ENCODE peak calls at places on chromosomes 7 and 10, in ten cellular contexts. One of them, this sample, is unnamed.

GRCh38 chr7:15515201-15515777 is 46.5 kb downstream of the AGMO start:
- DNase-seq in upper lobe of right lung: no peak
- DNase-seq in HT1080: no peak
- DNase-seq in hippocampal formation: no peak
- DNase-seq in stimulated activated CD4-positive, alpha-beta T cell treated with anti-CD3 and anti-CD28 coated beads, Interleukin-15, amount 100 ng/mL, for 48 hours: no peak
- DNase-seq in NCI-H1417: no peak
- DNase-seq in activated naive CD4-positive, alpha-beta T cell: no peak
- DNase-seq in psoas muscle: no peak
- DNase-seq in mucosa of descending colon: no peak
- DNase-seq in CD4-positive, CD25-positive, alpha-beta regulatory T cell: no peak
- DNase-seq in this sample: no peak

GRCh38 chr10:5512331-5512730 is 12.4 kb upstream of the CALML3 start:
- DNase-seq in stimulated activated CD4-positive, alpha-beta T cell treated with anti-CD3 and anti-CD28 coated beads, Interleukin-15, amount 100 ng/mL, for 48 hours: no peak
- DNase-seq in NCI-H1417: no peak
- DNase-seq in CD4-positive, CD25-positive, alpha-beta regulatory T cell: no peak
- DNase-seq in hippocampal formation: no peak
- DNase-seq in psoas muscle: peak
- DNase-seq in upper lobe of right lung: peak
- DNase-seq in activated naive CD4-positive, alpha-beta T cell: no peak
- DNase-seq in HT1080: no peak
- DNase-seq in mucosa of descending colon: peak
- DNase-seq in this sample: no peak

GRCh38 chr7:139095194-139095659 is 14.3 kb downstream of the ZC3HAV1 start:
- DNase-seq in upper lobe of right lung: no peak
- DNase-seq in mucosa of descending colon: peak
- DNase-seq in hippocampal formation: no peak
- DNase-seq in NCI-H1417: no peak
- DNase-seq in stimulated activated CD4-positive, alpha-beta T cell treated with anti-CD3 and anti-CD28 coated beads, Interleukin-15, amount 100 ng/mL, for 48 hours: no peak
- DNase-seq in CD4-positive, CD25-positive, alpha-beta regulatory T cell: peak
- DNase-seq in activated naive CD4-positive, alpha-beta T cell: peak
- DNase-seq in psoas muscle: peak
- DNase-seq in HT1080: no peak
- DNase-seq in this sample: no peak

GRCh38 chr7:38070718-38071117 is 107.3 kb upstream of the STARD3NL start:
- DNase-seq in hippocampal formation: peak
- DNase-seq in psoas muscle: no peak
- DNase-seq in upper lobe of right lung: no peak
- DNase-seq in stimulated activated CD4-positive, alpha-beta T cell treated with anti-CD3 and anti-CD28 coated beads, Interleukin-15, amount 100 ng/mL, for 48 hours: no peak
- DNase-seq in activated naive CD4-positive, alpha-beta T cell: no peak
- DNase-seq in HT1080: peak
- DNase-seq in NCI-H1417: no peak
- DNase-seq in mucosa of descending colon: no peak
- DNase-seq in CD4-positive, CD25-positive, alpha-beta regulatory T cell: no peak
- DNase-seq in this sample: no peak

GRCh38 chr7:67593807-67594206 is 597.2 kb downstream of the TYW1 start:
- DNase-seq in upper lobe of right lung: no peak
- DNase-seq in NCI-H1417: peak
- DNase-seq in CD4-positive, CD25-positive, alpha-beta regulatory T cell: no peak
- DNase-seq in stimulated activated CD4-positive, alpha-beta T cell treated with anti-CD3 and anti-CD28 coated beads, Interleukin-15, amount 100 ng/mL, for 48 hours: no peak
- DNase-seq in psoas muscle: no peak
- DNase-seq in mucosa of descending colon: no peak
- DNase-seq in hippocampal formation: no peak
- DNase-seq in HT1080: no peak
- DNase-seq in activated naive CD4-positive, alpha-beta T cell: no peak
- DNase-seq in this sample: no peak

GRCh38 chr10:30671011-30671616 is 41.6 kb upstream of the LYZL2 start:
- DNase-seq in activated naive CD4-positive, alpha-beta T cell: no peak
- DNase-seq in hippocampal formation: peak
- DNase-seq in stimulated activated CD4-positive, alpha-beta T cell treated with anti-CD3 and anti-CD28 coated beads, Interleukin-15, amount 100 ng/mL, for 48 hours: no peak
- DNase-seq in CD4-positive, CD25-positive, alpha-beta regulatory T cell: peak
- DNase-seq in upper lobe of right lung: no peak
- DNase-seq in mucosa of descending colon: no peak
- DNase-seq in psoas muscle: no peak
- DNase-seq in NCI-H1417: peak
- DNase-seq in HT1080: peak
- DNase-seq in this sample: peak

GRCh38 chr7:110591341-110591740 is 499.6 kb upstream of the LRRN3 start:
- DNase-seq in upper lobe of right lung: no peak
- DNase-seq in hippocampal formation: no peak
- DNase-seq in stimulated activated CD4-positive, alpha-beta T cell treated with anti-CD3 and anti-CD28 coated beads, Interleukin-15, amount 100 ng/mL, for 48 hours: no peak
- DNase-seq in CD4-positive, CD25-positive, alpha-beta regulatory T cell: no peak
- DNase-seq in mucosa of descending colon: no peak
- DNase-seq in HT1080: peak
- DNase-seq in psoas muscle: no peak
- DNase-seq in NCI-H1417: no peak
- DNase-seq in activated naive CD4-positive, alpha-beta T cell: no peak
- DNase-seq in this sample: no peak

GRCh38 chr10:58064714-58065528 is 202.8 kb downstream of the IPMK start:
- DNase-seq in activated naive CD4-positive, alpha-beta T cell: no peak
- DNase-seq in psoas muscle: no peak
- DNase-seq in upper lobe of right lung: no peak
- DNase-seq in HT1080: peak
- DNase-seq in NCI-H1417: peak
- DNase-seq in mucosa of descending colon: no peak
- DNase-seq in CD4-positive, CD25-positive, alpha-beta regulatory T cell: no peak
- DNase-seq in stimulated activated CD4-positive, alpha-beta T cell treated with anti-CD3 and anti-CD28 coated beads, Interleukin-15, amount 100 ng/mL, for 48 hours: peak
- DNase-seq in hippocampal formation: peak
- DNase-seq in this sample: peak

GRCh38 chr10:98172073-98172472 is 37.6 kb downstream of the R3HCC1L start:
- DNase-seq in stimulated activated CD4-positive, alpha-beta T cell treated with anti-CD3 and anti-CD28 coated beads, Interleukin-15, amount 100 ng/mL, for 48 hours: no peak
- DNase-seq in psoas muscle: peak
- DNase-seq in activated naive CD4-positive, alpha-beta T cell: no peak
- DNase-seq in NCI-H1417: no peak
- DNase-seq in upper lobe of right lung: no peak
- DNase-seq in HT1080: no peak
- DNase-seq in mucosa of descending colon: no peak
- DNase-seq in hippocampal formation: no peak
- DNase-seq in CD4-positive, CD25-positive, alpha-beta regulatory T cell: no peak
- DNase-seq in this sample: no peak

GRCh38 chr10:95431900-95432342 is 129.2 kb downstream of the SORBS1 start:
- DNase-seq in HT1080: no peak
- DNase-seq in upper lobe of right lung: no peak
- DNase-seq in CD4-positive, CD25-positive, alpha-beta regulatory T cell: no peak
- DNase-seq in psoas muscle: no peak
- DNase-seq in activated naive CD4-positive, alpha-beta T cell: no peak
- DNase-seq in NCI-H1417: no peak
- DNase-seq in mucosa of descending colon: no peak
- DNase-seq in hippocampal formation: no peak
- DNase-seq in stimulated activated CD4-positive, alpha-beta T cell treated with anti-CD3 and anti-CD28 coated beads, Interleukin-15, amount 100 ng/mL, for 48 hours: no peak
- DNase-seq in this sample: no peak

GRCh38 chr7:66557214-66558200 is 71.2 kb upstream of the KCTD7 start:
- DNase-seq in upper lobe of right lung: peak
- DNase-seq in stimulated activated CD4-positive, alpha-beta T cell treated with anti-CD3 and anti-CD28 coated beads, Interleukin-15, amount 100 ng/mL, for 48 hours: peak
- DNase-seq in hippocampal formation: peak
- DNase-seq in psoas muscle: peak
- DNase-seq in activated naive CD4-positive, alpha-beta T cell: peak
- DNase-seq in mucosa of descending colon: peak
- DNase-seq in CD4-positive, CD25-positive, alpha-beta regulatory T cell: peak
- DNase-seq in HT1080: peak
- DNase-seq in NCI-H1417: peak
- DNase-seq in this sample: peak

GRCh38 chr7:100655908-100656674 is at the start of gene ACTL6B:
- DNase-seq in upper lobe of right lung: peak
- DNase-seq in HT1080: peak
- DNase-seq in hippocampal formation: peak
- DNase-seq in stimulated activated CD4-positive, alpha-beta T cell treated with anti-CD3 and anti-CD28 coated beads, Interleukin-15, amount 100 ng/mL, for 48 hours: no peak
- DNase-seq in psoas muscle: peak
- DNase-seq in mucosa of descending colon: peak
- DNase-seq in NCI-H1417: peak
- DNase-seq in activated naive CD4-positive, alpha-beta T cell: no peak
- DNase-seq in CD4-positive, CD25-positive, alpha-beta regulatory T cell: peak
- DNase-seq in this sample: peak

GRCh38 chr7:7435978-7436377 is 99.7 kb downstream of the COL28A1 start:
- DNase-seq in psoas muscle: no peak
- DNase-seq in stimulated activated CD4-positive, alpha-beta T cell treated with anti-CD3 and anti-CD28 coated beads, Interleukin-15, amount 100 ng/mL, for 48 hours: no peak
- DNase-seq in upper lobe of right lung: no peak
- DNase-seq in HT1080: no peak
- DNase-seq in mucosa of descending colon: no peak
- DNase-seq in activated naive CD4-positive, alpha-beta T cell: no peak
- DNase-seq in hippocampal formation: no peak
- DNase-seq in NCI-H1417: no peak
- DNase-seq in CD4-positive, CD25-positive, alpha-beta regulatory T cell: no peak
- DNase-seq in this sample: no peak

GRCh38 chr7:157470017-157470322 is 133.2 kb downstream of the DNAJB6 start:
- DNase-seq in mucosa of descending colon: no peak
- DNase-seq in psoas muscle: no peak
- DNase-seq in stimulated activated CD4-positive, alpha-beta T cell treated with anti-CD3 and anti-CD28 coated beads, Interleukin-15, amount 100 ng/mL, for 48 hours: no peak
- DNase-seq in upper lobe of right lung: no peak
- DNase-seq in HT1080: no peak
- DNase-seq in NCI-H1417: no peak
- DNase-seq in hippocampal formation: no peak
- DNase-seq in activated naive CD4-positive, alpha-beta T cell: no peak
- DNase-seq in CD4-positive, CD25-positive, alpha-beta regulatory T cell: no peak
- DNase-seq in this sample: no peak

GRCh38 chr7:593324-594115 is 73.9 kb upstream of the PDGFA start:
- DNase-seq in upper lobe of right lung: no peak
- DNase-seq in HT1080: no peak
- DNase-seq in psoas muscle: no peak
- DNase-seq in activated naive CD4-positive, alpha-beta T cell: no peak
- DNase-seq in mucosa of descending colon: no peak
- DNase-seq in stimulated activated CD4-positive, alpha-beta T cell treated with anti-CD3 and anti-CD28 coated beads, Interleukin-15, amount 100 ng/mL, for 48 hours: no peak
- DNase-seq in NCI-H1417: no peak
- DNase-seq in hippocampal formation: no peak
- DNase-seq in CD4-positive, CD25-positive, alpha-beta regulatory T cell: no peak
- DNase-seq in this sample: no peak

GRCh38 chr10:110358869-110359629 is 54.3 kb upstream of the SMNDC1 start:
- DNase-seq in mucosa of descending colon: no peak
- DNase-seq in upper lobe of right lung: no peak
- DNase-seq in stimulated activated CD4-positive, alpha-beta T cell treated with anti-CD3 and anti-CD28 coated beads, Interleukin-15, amount 100 ng/mL, for 48 hours: no peak
- DNase-seq in CD4-positive, CD25-positive, alpha-beta regulatory T cell: no peak
- DNase-seq in activated naive CD4-positive, alpha-beta T cell: no peak
- DNase-seq in hippocampal formation: no peak
- DNase-seq in NCI-H1417: no peak
- DNase-seq in psoas muscle: no peak
- DNase-seq in HT1080: peak
- DNase-seq in this sample: no peak

GRCh38 chr7:132991615-132992587 is 90.0 kb downstream of the CHCHD3 start:
- DNase-seq in CD4-positive, CD25-positive, alpha-beta regulatory T cell: no peak
- DNase-seq in mucosa of descending colon: no peak
- DNase-seq in upper lobe of right lung: no peak
- DNase-seq in HT1080: no peak
- DNase-seq in stimulated activated CD4-positive, alpha-beta T cell treated with anti-CD3 and anti-CD28 coated beads, Interleukin-15, amount 100 ng/mL, for 48 hours: no peak
- DNase-seq in psoas muscle: no peak
- DNase-seq in NCI-H1417: no peak
- DNase-seq in hippocampal formation: no peak
- DNase-seq in activated naive CD4-positive, alpha-beta T cell: no peak
- DNase-seq in this sample: no peak

GRCh38 chr10:100653957-100654834 is 91.2 kb upstream of the PAX2 start:
- DNase-seq in mucosa of descending colon: no peak
- DNase-seq in stimulated activated CD4-positive, alpha-beta T cell treated with anti-CD3 and anti-CD28 coated beads, Interleukin-15, amount 100 ng/mL, for 48 hours: no peak
- DNase-seq in psoas muscle: no peak
- DNase-seq in activated naive CD4-positive, alpha-beta T cell: no peak
- DNase-seq in HT1080: no peak
- DNase-seq in hippocampal formation: no peak
- DNase-seq in NCI-H1417: no peak
- DNase-seq in CD4-positive, CD25-positive, alpha-beta regulatory T cell: no peak
- DNase-seq in upper lobe of right lung: no peak
- DNase-seq in this sample: no peak

GRCh38 chr10:23190872-23191763 is 994 bp upstream of the PTF1A start:
- DNase-seq in mucosa of descending colon: no peak
- DNase-seq in upper lobe of right lung: no peak
- DNase-seq in NCI-H1417: peak
- DNase-seq in psoas muscle: no peak
- DNase-seq in HT1080: no peak
- DNase-seq in hippocampal formation: no peak
- DNase-seq in stimulated activated CD4-positive, alpha-beta T cell treated with anti-CD3 and anti-CD28 coated beads, Interleukin-15, amount 100 ng/mL, for 48 hours: no peak
- DNase-seq in CD4-positive, CD25-positive, alpha-beta regulatory T cell: no peak
- DNase-seq in activated naive CD4-positive, alpha-beta T cell: no peak
- DNase-seq in this sample: no peak

GRCh38 chr10:60203993-60204618 is 185.6 kb downstream of the ANK3 start:
- DNase-seq in psoas muscle: no peak
- DNase-seq in NCI-H1417: peak
- DNase-seq in activated naive CD4-positive, alpha-beta T cell: no peak
- DNase-seq in stimulated activated CD4-positive, alpha-beta T cell treated with anti-CD3 and anti-CD28 coated beads, Interleukin-15, amount 100 ng/mL, for 48 hours: no peak
- DNase-seq in CD4-positive, CD25-positive, alpha-beta regulatory T cell: no peak
- DNase-seq in mucosa of descending colon: no peak
- DNase-seq in upper lobe of right lung: no peak
- DNase-seq in HT1080: no peak
- DNase-seq in hippocampal formation: peak
- DNase-seq in this sample: peak

GRCh38 chr7:30428586-30429530 is 49.7 kb downstream of the NOD1 start:
- DNase-seq in hippocampal formation: peak
- DNase-seq in upper lobe of right lung: no peak
- DNase-seq in NCI-H1417: no peak
- DNase-seq in stimulated activated CD4-positive, alpha-beta T cell treated with anti-CD3 and anti-CD28 coated beads, Interleukin-15, amount 100 ng/mL, for 48 hours: no peak
- DNase-seq in CD4-positive, CD25-positive, alpha-beta regulatory T cell: no peak
- DNase-seq in mucosa of descending colon: peak
- DNase-seq in HT1080: no peak
- DNase-seq in activated naive CD4-positive, alpha-beta T cell: no peak
- DNase-seq in psoas muscle: no peak
- DNase-seq in this sample: no peak

GRCh38 chr7:1665721-1666250 is 4.3 kb upstream of the ELFN1 start:
- DNase-seq in stimulated activated CD4-positive, alpha-beta T cell treated with anti-CD3 and anti-CD28 coated beads, Interleukin-15, amount 100 ng/mL, for 48 hours: no peak
- DNase-seq in CD4-positive, CD25-positive, alpha-beta regulatory T cell: no peak
- DNase-seq in upper lobe of right lung: peak
- DNase-seq in mucosa of descending colon: peak
- DNase-seq in psoas muscle: peak
- DNase-seq in NCI-H1417: peak
- DNase-seq in activated naive CD4-positive, alpha-beta T cell: no peak
- DNase-seq in HT1080: peak
- DNase-seq in hippocampal formation: no peak
- DNase-seq in this sample: no peak

GRCh38 chr10:132311338-132311939 is 3.7 kb upstream of the STK32C start:
- DNase-seq in activated naive CD4-positive, alpha-beta T cell: no peak
- DNase-seq in CD4-positive, CD25-positive, alpha-beta regulatory T cell: no peak
- DNase-seq in NCI-H1417: peak
- DNase-seq in upper lobe of right lung: peak
- DNase-seq in stimulated activated CD4-positive, alpha-beta T cell treated with anti-CD3 and anti-CD28 coated beads, Interleukin-15, amount 100 ng/mL, for 48 hours: no peak
- DNase-seq in mucosa of descending colon: no peak
- DNase-seq in hippocampal formation: no peak
- DNase-seq in psoas muscle: no peak
- DNase-seq in HT1080: peak
- DNase-seq in this sample: peak

GRCh38 chr10:34641913-34642558 is 173.1 kb downstream of the PARD3 start:
- DNase-seq in mucosa of descending colon: no peak
- DNase-seq in stimulated activated CD4-positive, alpha-beta T cell treated with anti-CD3 and anti-CD28 coated beads, Interleukin-15, amount 100 ng/mL, for 48 hours: no peak
- DNase-seq in psoas muscle: no peak
- DNase-seq in activated naive CD4-positive, alpha-beta T cell: no peak
- DNase-seq in HT1080: no peak
- DNase-seq in hippocampal formation: no peak
- DNase-seq in CD4-positive, CD25-positive, alpha-beta regulatory T cell: no peak
- DNase-seq in NCI-H1417: no peak
- DNase-seq in upper lobe of right lung: no peak
- DNase-seq in this sample: no peak

GRCh38 chr10:31866118-31866670 is 62.4 kb downstream of the ARHGAP12 start:
- DNase-seq in mucosa of descending colon: no peak
- DNase-seq in HT1080: peak
- DNase-seq in activated naive CD4-positive, alpha-beta T cell: no peak
- DNase-seq in CD4-positive, CD25-positive, alpha-beta regulatory T cell: no peak
- DNase-seq in NCI-H1417: no peak
- DNase-seq in hippocampal formation: no peak
- DNase-seq in psoas muscle: no peak
- DNase-seq in stimulated activated CD4-positive, alpha-beta T cell treated with anti-CD3 and anti-CD28 coated beads, Interleukin-15, amount 100 ng/mL, for 48 hours: no peak
- DNase-seq in upper lobe of right lung: no peak
- DNase-seq in this sample: no peak

GRCh38 chr10:83677795-83678194 is 461.5 kb upstream of the GHITM start:
- DNase-seq in HT1080: peak
- DNase-seq in mucosa of descending colon: no peak
- DNase-seq in upper lobe of right lung: no peak
- DNase-seq in hippocampal formation: no peak
- DNase-seq in activated naive CD4-positive, alpha-beta T cell: no peak
- DNase-seq in psoas muscle: no peak
- DNase-seq in NCI-H1417: no peak
- DNase-seq in stimulated activated CD4-positive, alpha-beta T cell treated with anti-CD3 and anti-CD28 coated beads, Interleukin-15, amount 100 ng/mL, for 48 hours: no peak
- DNase-seq in CD4-positive, CD25-positive, alpha-beta regulatory T cell: no peak
- DNase-seq in this sample: no peak

GRCh38 chr10:33286186-33286934 is 48.1 kb downstream of the NRP1 start:
- DNase-seq in HT1080: no peak
- DNase-seq in stimulated activated CD4-positive, alpha-beta T cell treated with anti-CD3 and anti-CD28 coated beads, Interleukin-15, amount 100 ng/mL, for 48 hours: no peak
- DNase-seq in CD4-positive, CD25-positive, alpha-beta regulatory T cell: no peak
- DNase-seq in hippocampal formation: no peak
- DNase-seq in NCI-H1417: no peak
- DNase-seq in psoas muscle: no peak
- DNase-seq in activated naive CD4-positive, alpha-beta T cell: no peak
- DNase-seq in mucosa of descending colon: no peak
- DNase-seq in upper lobe of right lung: no peak
- DNase-seq in this sample: no peak

GRCh38 chr7:41777894-41778596 is 75.2 kb upstream of the INHBA start:
- DNase-seq in NCI-H1417: no peak
- DNase-seq in HT1080: no peak
- DNase-seq in mucosa of descending colon: no peak
- DNase-seq in CD4-positive, CD25-positive, alpha-beta regulatory T cell: no peak
- DNase-seq in stimulated activated CD4-positive, alpha-beta T cell treated with anti-CD3 and anti-CD28 coated beads, Interleukin-15, amount 100 ng/mL, for 48 hours: no peak
- DNase-seq in psoas muscle: no peak
- DNase-seq in upper lobe of right lung: no peak
- DNase-seq in hippocampal formation: no peak
- DNase-seq in activated naive CD4-positive, alpha-beta T cell: no peak
- DNase-seq in this sample: no peak

This sample was measured in NCI-H774.